ENCODE peak calls at places on chromosomes 11 and 22, in four cellular contexts. One of them, this sample, is unnamed.

GRCh38 chr11:126336646-126337045 is 18.8 kb upstream of the ST3GAL4 start:
- DNase-seq in skeletal muscle cell: no peak
- DNase-seq in OCI-LY7: no peak
- DNase-seq in spleen: peak; percentile 79
- DNase-seq in this sample: no peak

GRCh38 chr22:39654959-39655579 is 84.5 kb downstream of the CACNA1I start:
- DNase-seq in spleen: no peak
- DNase-seq in OCI-LY7: peak; percentile 21
- DNase-seq in skeletal muscle cell: no peak
- DNase-seq in this sample: no peak

GRCh38 chr11:110329441-110329840 is 33.0 kb upstream of the RDX start:
- DNase-seq in spleen: no peak
- DNase-seq in skeletal muscle cell: no peak
- DNase-seq in OCI-LY7: peak; percentile 26
- DNase-seq in this sample: no peak

GRCh38 chr11:86761978-86762377 is 38.4 kb upstream of the PRSS23 start:
- DNase-seq in OCI-LY7: no peak
- DNase-seq in skeletal muscle cell: no peak
- DNase-seq in spleen: no peak
- DNase-seq in this sample: peak; percentile 29

GRCh38 chr11:105856954-105857353 is 165.1 kb downstream of the MSANTD4 start:
- DNase-seq in spleen: no peak
- DNase-seq in skeletal muscle cell: no peak
- DNase-seq in OCI-LY7: no peak
- DNase-seq in this sample: no peak

GRCh38 chr11:35034401-35034800 is 104.6 kb upstream of the CD44 start:
- DNase-seq in spleen: no peak
- DNase-seq in OCI-LY7: no peak
- DNase-seq in skeletal muscle cell: no peak
- DNase-seq in this sample: no peak

GRCh38 chr11:91164452-91164822 is 941.6 kb upstream of the CHORDC1 start:
- DNase-seq in OCI-LY7: no peak
- DNase-seq in skeletal muscle cell: no peak
- DNase-seq in spleen: no peak
- DNase-seq in this sample: no peak

GRCh38 chr11:116232364-116232801 is 540.4 kb downstream of the BUD13 start:
- DNase-seq in spleen: peak; percentile 27
- DNase-seq in skeletal muscle cell: no peak
- DNase-seq in OCI-LY7: no peak
- DNase-seq in this sample: no peak

GRCh38 chr11:22432331-22433065 is 94.3 kb downstream of the SLC17A6 start:
- DNase-seq in skeletal muscle cell: no peak
- DNase-seq in OCI-LY7: no peak
- DNase-seq in spleen: peak; percentile 69
- DNase-seq in this sample: no peak

GRCh38 chr22:44753189-44754042 is 1.0 kb downstream of the ARHGAP8 start:
- DNase-seq in skeletal muscle cell: no peak
- DNase-seq in spleen: peak; percentile 24
- DNase-seq in OCI-LY7: no peak
- DNase-seq in this sample: peak; percentile 40
- H3K4me3 ChIP-seq in skeletal muscle cell: no peak overlapping the region
- H3K4me3 ChIP-seq in spleen: no peak overlapping the region
- H3K4me3 ChIP-seq in OCI-LY7: no peak overlapping the region
- H3K4me3 ChIP-seq in this sample: peak overlapping the region; percentile 71

DNA sequence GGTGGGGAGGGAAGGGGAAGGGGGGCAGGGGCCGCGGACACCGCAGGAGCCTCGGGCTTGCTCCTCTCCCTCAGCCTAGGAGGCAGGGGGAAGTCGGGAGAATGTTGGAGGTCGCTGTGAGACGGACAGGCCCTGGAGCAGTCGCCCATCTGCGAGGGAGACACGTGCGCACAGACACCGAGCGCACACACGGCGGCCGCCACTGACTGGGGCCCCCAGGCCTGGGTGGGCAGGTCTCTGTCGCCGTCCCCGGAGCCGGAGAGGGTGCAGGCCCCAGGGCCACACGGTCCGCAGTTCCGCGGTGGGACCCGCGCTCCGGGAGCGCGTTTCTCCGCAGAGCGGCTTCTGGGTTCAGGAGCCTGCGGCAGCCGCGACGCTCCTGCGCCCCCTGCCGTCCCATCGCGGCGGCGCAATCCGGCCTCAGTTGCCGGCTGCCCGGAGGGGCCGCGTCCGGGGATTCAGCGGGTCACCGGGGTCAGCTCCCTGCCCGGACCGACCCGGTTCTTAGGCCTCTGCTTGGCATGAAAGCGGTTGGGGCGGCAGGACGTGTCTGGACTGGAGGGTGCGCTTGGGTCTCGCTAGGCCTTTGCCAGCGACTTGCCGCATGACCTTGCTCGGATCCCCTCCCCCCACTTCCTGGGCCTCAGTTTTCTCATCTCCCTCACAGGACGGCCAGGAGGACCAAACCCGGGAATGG is 31.3 kb downstream of the PDE2A start:
- DNase-seq in skeletal muscle cell: no peak
- DNase-seq in OCI-LY7: peak; percentile 59
- DNase-seq in spleen: peak; percentile 89
- DNase-seq in this sample: peak; percentile 51
- H3K4me3 ChIP-seq in skeletal muscle cell: peak overlapping the region; percentile 44
- H3K4me3 ChIP-seq in OCI-LY7: peak overlapping the region; percentile 31
- H3K4me3 ChIP-seq in spleen: peak overlapping the region; percentile 53
- H3K4me3 ChIP-seq in this sample: peak overlapping the region; percentile 46

GRCh38 chr22:46074771-46075551 is 75.4 kb upstream of the PPARA start:
- DNase-seq in skeletal muscle cell: no peak
- DNase-seq in OCI-LY7: no peak
- DNase-seq in spleen: peak; percentile 71
- DNase-seq in this sample: no peak

GRCh38 chr22:46072030-46072881 is 78.1 kb upstream of the PPARA start:
- DNase-seq in spleen: peak; percentile 90
- DNase-seq in OCI-LY7: peak; percentile 29
- DNase-seq in skeletal muscle cell: no peak
- DNase-seq in this sample: peak; percentile 18

GRCh38 chr22:46071451-46072029 is 78.8 kb upstream of the PPARA start:
- DNase-seq in skeletal muscle cell: peak; percentile 77
- DNase-seq in spleen: peak; percentile 92
- DNase-seq in OCI-LY7: peak; percentile 44
- DNase-seq in this sample: peak; percentile 77

GRCh38 chr22:46073683-46074504 is 76.4 kb upstream of the PPARA start:
- DNase-seq in skeletal muscle cell: no peak
- DNase-seq in OCI-LY7: no peak
- DNase-seq in spleen: peak; percentile 75
- DNase-seq in this sample: peak; percentile 9

GRCh38 chr22:46072981-46073682 is 77.2 kb upstream of the PPARA start:
- DNase-seq in skeletal muscle cell: no peak
- DNase-seq in OCI-LY7: no peak
- DNase-seq in spleen: peak; percentile 39
- DNase-seq in this sample: no peak
- H3K4me3 ChIP-seq in skeletal muscle cell: peak overlapping the region; percentile 89
- H3K4me3 ChIP-seq in OCI-LY7: peak overlapping the region; percentile 66
- H3K4me3 ChIP-seq in spleen: peak overlapping the region; percentile 47
- H3K4me3 ChIP-seq in this sample: peak overlapping the region; percentile 92

GRCh38 chr11:64060263-64060860 is 24.6 kb downstream of the FLRT1 start:
- DNase-seq in OCI-LY7: no peak
- DNase-seq in skeletal muscle cell: no peak
- DNase-seq in spleen: no peak
- DNase-seq in this sample: no peak
- H3K4me3 ChIP-seq in OCI-LY7: peak overlapping the region; percentile 54
- H3K4me3 ChIP-seq in skeletal muscle cell: peak overlapping the region; percentile 44
- H3K4me3 ChIP-seq in spleen: no peak overlapping the region
- H3K4me3 ChIP-seq in this sample: no peak overlapping the region

DNA sequence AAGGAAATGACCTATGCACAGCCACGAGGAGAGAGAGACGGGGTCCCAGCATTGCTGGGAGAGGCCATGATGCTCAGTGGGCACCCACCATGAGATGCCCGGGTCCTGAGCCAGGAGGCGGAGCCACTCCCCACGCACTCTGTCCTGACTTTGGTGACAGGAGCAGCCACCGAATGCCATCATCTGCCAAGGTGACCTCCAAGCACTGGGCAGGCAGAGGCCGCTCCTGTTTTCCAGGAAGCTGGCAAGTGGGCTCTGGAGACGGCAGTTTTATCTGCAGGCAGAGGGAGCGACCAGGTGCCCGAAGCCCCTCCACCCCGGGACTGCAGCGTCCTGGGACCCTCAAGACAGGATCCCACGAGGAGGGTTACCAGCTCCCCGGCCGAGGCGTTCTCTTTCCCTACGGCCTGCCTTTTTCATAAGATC is 453.9 kb downstream of the BRD1 start:
- DNase-seq in skeletal muscle cell: no peak
- DNase-seq in spleen: peak; percentile 51
- DNase-seq in OCI-LY7: no peak
- DNase-seq in this sample: no peak
- H3K4me3 ChIP-seq in skeletal muscle cell: no peak overlapping the region
- H3K4me3 ChIP-seq in spleen: no peak overlapping the region
- H3K4me3 ChIP-seq in OCI-LY7: no peak overlapping the region
- H3K4me3 ChIP-seq in this sample: no peak overlapping the region

GRCh38 chr11:1336836-1337646 is 27.6 kb upstream of the TOLLIP start:
- DNase-seq in OCI-LY7: peak; percentile 32
- DNase-seq in skeletal muscle cell: no peak
- DNase-seq in spleen: peak; percentile 93
- DNase-seq in this sample: no peak
- H3K4me3 ChIP-seq in OCI-LY7: no peak overlapping the region
- H3K4me3 ChIP-seq in skeletal muscle cell: peak overlapping the region; percentile 28
- H3K4me3 ChIP-seq in spleen: no peak overlapping the region
- H3K4me3 ChIP-seq in this sample: no peak overlapping the region

GRCh38 chr11:65640483-65641207 is 2.7 kb downstream of the SIPA1 start:
- DNase-seq in skeletal muscle cell: no peak
- DNase-seq in spleen: peak; percentile 97
- DNase-seq in OCI-LY7: peak; percentile 81
- DNase-seq in this sample: no peak
- H3K4me3 ChIP-seq in skeletal muscle cell: no peak overlapping the region
- H3K4me3 ChIP-seq in spleen: peak overlapping the region; percentile 31
- H3K4me3 ChIP-seq in OCI-LY7: peak overlapping the region; percentile 90
- H3K4me3 ChIP-seq in this sample: no peak overlapping the region

DNA sequence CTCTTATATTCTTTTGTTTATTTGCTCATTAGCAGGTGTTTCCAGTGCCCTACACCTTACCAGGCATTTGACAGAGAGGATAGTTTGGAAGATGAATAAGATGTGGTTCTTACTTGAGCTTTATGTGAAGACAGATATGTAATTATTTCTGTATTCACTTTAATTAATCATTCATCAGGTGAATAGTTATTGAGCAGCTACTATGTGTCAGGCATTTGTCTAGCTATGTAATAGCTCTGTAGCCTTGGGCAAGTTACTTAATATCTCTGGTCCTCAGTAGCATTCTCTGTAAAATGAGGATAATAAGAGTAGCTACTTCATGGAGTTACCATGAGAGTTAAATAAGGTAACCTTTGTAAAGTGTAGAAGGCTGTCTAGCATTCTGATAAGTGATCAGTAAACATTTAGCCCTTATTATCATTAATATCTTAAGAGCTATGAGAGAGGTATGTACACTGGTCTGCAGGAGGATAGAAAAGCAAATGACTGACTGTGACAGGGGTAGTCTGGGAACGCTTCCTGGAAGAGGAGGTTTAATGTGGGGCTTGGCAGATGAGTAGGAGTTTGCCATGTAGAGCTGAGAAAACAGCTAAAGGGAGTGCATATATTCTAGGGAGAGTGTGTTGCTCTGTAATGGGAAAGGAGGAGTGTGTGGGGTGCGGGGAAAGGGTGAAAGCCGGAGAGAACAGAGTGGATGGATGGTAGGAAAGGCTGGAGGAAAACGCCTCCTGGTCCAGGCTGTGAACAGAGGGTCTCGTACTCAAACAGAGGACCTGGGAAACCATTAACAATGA is 56.1 kb downstream of the MICAL2 start:
- DNase-seq in OCI-LY7: no peak
- DNase-seq in spleen: no peak
- DNase-seq in skeletal muscle cell: no peak
- DNase-seq in this sample: peak; percentile 63
- H3K4me3 ChIP-seq in OCI-LY7: no peak overlapping the region
- H3K4me3 ChIP-seq in spleen: no peak overlapping the region
- H3K4me3 ChIP-seq in skeletal muscle cell: no peak overlapping the region
- H3K4me3 ChIP-seq in this sample: no peak overlapping the region

GRCh38 chr11:393219-394033 is 583 bp upstream of the PKP3 start:
- DNase-seq in spleen: no peak
- DNase-seq in skeletal muscle cell: no peak
- DNase-seq in OCI-LY7: no peak
- DNase-seq in this sample: peak; percentile 85

GRCh38 chr11:395866-396265 is 1.9 kb downstream of the PKP3 start:
- DNase-seq in skeletal muscle cell: no peak
- DNase-seq in spleen: no peak
- DNase-seq in OCI-LY7: no peak
- DNase-seq in this sample: no peak

GRCh38 chr11:394858-395655 is 1.0 kb downstream of the PKP3 start:
- DNase-seq in spleen: no peak
- DNase-seq in OCI-LY7: no peak
- DNase-seq in skeletal muscle cell: no peak
- DNase-seq in this sample: no peak

GRCh38 chr11:392102-392777 is 1.8 kb upstream of the PKP3 start:
- DNase-seq in OCI-LY7: no peak
- DNase-seq in skeletal muscle cell: no peak
- DNase-seq in spleen: no peak
- DNase-seq in this sample: no peak

GRCh38 chr11:394034-394857 is at the start of gene PKP3:
- DNase-seq in spleen: no peak
- DNase-seq in OCI-LY7: no peak
- DNase-seq in skeletal muscle cell: no peak
- DNase-seq in this sample: peak; percentile 92
- H3K4me3 ChIP-seq in spleen: no peak within 1 kb of the TSS
- H3K4me3 ChIP-seq in OCI-LY7: no peak within 1 kb of the TSS
- H3K4me3 ChIP-seq in skeletal muscle cell: no peak within 1 kb of the TSS
- H3K4me3 ChIP-seq in this sample: peak within 1 kb of the TSS; percentile 76